ENCODE peak calls at places on chromosome 19, in four cellular contexts. M, G, B and O are unnamed samples.

GRCh38 chr19:46025825-46026224 is 3.0 kb upstream of the PGLYRP1 start:
- DNase-seq in M (no peak), G (no peak), B (no peak), O (no peak)

GRCh38 chr19:2227415-2228156 is 8.5 kb downstream of the PLEKHJ1 start:
- DNase-seq in M (no peak), G (no peak), B (peak; percentile 61), O (no peak)

GRCh38 chr19:35123573-35123972 is 8.0 kb downstream of the FXYD3 start:
- DNase-seq in M (peak; percentile 44), G (no peak), B (no peak), O (no peak)

GRCh38 chr19:48896191-48896720 is 2.3 kb downstream of the TULP2 start:
- DNase-seq in M (peak; percentile 65), G (no peak), B (peak; percentile 79), O (peak; percentile 79)

GRCh38 chr19:48466571-48467325 is 2.4 kb upstream of the CYTH2 start:
- DNase-seq in M (no peak), G (no peak), B (no peak), O (no peak)

GRCh38 chr19:32316034-32316433 is 29.4 kb upstream of the ZNF507 start:
- DNase-seq in M (no peak), G (no peak), B (no peak), O (no peak)

GRCh38 chr19:35348909-35349611 is 1.4 kb downstream of the FFAR1 start:
- DNase-seq in M (no peak), G (no peak), B (peak; percentile 17), O (peak; percentile 53)

GRCh38 chr19:29741226-29741625 is 26.2 kb upstream of the C19orf12 start:
- DNase-seq in M (no peak), G (no peak), B (no peak), O (no peak)

GRCh38 chr19:55086730-55087541 is 11.3 kb downstream of the EPS8L1 start:
- DNase-seq in M (peak; percentile 96), G (no peak), B (peak; percentile 80), O (peak; percentile 88)

GRCh38 chr19:13629687-13630357 is 123.5 kb upstream of the CACNA1A start:
- DNase-seq in M (no peak), G (no peak), B (no peak), O (no peak)

GRCh38 chr19:309206-309565 is 18.0 kb upstream of the PLPP2 start:
- DNase-seq in M (no peak), G (no peak), B (no peak), O (no peak)

GRCh38 chr19:4866595-4867424 is 657 bp downstream of the PLIN3 start:
- DNase-seq in M (peak; percentile 57), G (peak; percentile 28), B (peak; percentile 57), O (peak; percentile 61)

GRCh38 chr19:54379187-54379678 is 14.5 kb upstream of the LAIR1 start:
- DNase-seq in M (no peak), G (no peak), B (no peak), O (no peak)